ENCODE peak calls at places on chromosomes 4 and X, in five cellular contexts. O, L, G, H and A are unnamed samples.

GRCh38 chrX:16528620-16529019 is 121.3 kb upstream of the S100G start:
- DNase-seq in G (no peak), O (no peak), H (no peak), L (no peak), A (no peak)

GRCh38 chrX:75276666-75277065 is 2.8 kb downstream of the UPRT start:
- DNase-seq in L (no peak), O (no peak), G (no peak), H (no peak), A (no peak)

GRCh38 chrX:129665916-129666644 is 11.3 kb upstream of the APLN start:
- DNase-seq in G (no peak), L (peak; percentile 46), H (no peak), O (no peak), A (no peak)

GRCh38 chr4:80058740-80059139 is 14.3 kb downstream of the ANTXR2 start:
- DNase-seq in H (no peak), O (no peak), G (no peak), L (no peak), A (no peak)

GRCh38 chr4:55312491-55313101 is 33.4 kb upstream of the SRD5A3 start:
- DNase-seq in L (no peak), G (no peak), H (peak; percentile 54), O (no peak), A (no peak)

GRCh38 chr4:118915468-118915867 is 26.8 kb downstream of the SYNPO2 start:
- DNase-seq in L (no peak), G (no peak), H (no peak), O (no peak), A (no peak)

GRCh38 chr4:163332526-163333405 is at the start of gene NPY1R:
- DNase-seq in H (peak; percentile 88), O (no peak), L (peak; percentile 66), G (peak; percentile 48), A (no peak)

GRCh38 chr4:176001171-176002006 is 64.3 kb upstream of the WDR17 start:
- DNase-seq in G (no peak), H (peak; percentile 45), L (peak; percentile 31), O (no peak), A (no peak)

GRCh38 chr4:57110635-57111546 is 706 bp upstream of the IGFBP7 start:
- DNase-seq in G (peak; percentile 48), H (peak; percentile 29), O (no peak), L (peak; percentile 67), A (peak; percentile 42)

GRCh38 chr4:7842384-7843279 is 97.0 kb downstream of the AFAP1 start:
- DNase-seq in G (no peak), O (no peak), H (peak; percentile 65), L (peak; percentile 97), A (no peak)

GRCh38 chr4:147286846-147287587 is 193.9 kb upstream of the EDNRA start:
- DNase-seq in L (no peak), G (no peak), O (no peak), H (no peak), A (no peak)

GRCh38 chr4:47391256-47391655 is 72.2 kb downstream of the COMMD8 start:
- DNase-seq in G (no peak), L (no peak), O (no peak), H (no peak), A (no peak)
- TF ChIP-seq CTCF in G (no peak), L (no peak), O (no peak), H (no peak), A (no peak)

GRCh38 chrX:139543920-139544319 is 13.4 kb downstream of the F9 start:
- DNase-seq in L (no peak), O (no peak), G (no peak), H (no peak), A (no peak)
- TF ChIP-seq CTCF in L (no peak), O (no peak), G (no peak), H (no peak), A (no peak)

DNA sequence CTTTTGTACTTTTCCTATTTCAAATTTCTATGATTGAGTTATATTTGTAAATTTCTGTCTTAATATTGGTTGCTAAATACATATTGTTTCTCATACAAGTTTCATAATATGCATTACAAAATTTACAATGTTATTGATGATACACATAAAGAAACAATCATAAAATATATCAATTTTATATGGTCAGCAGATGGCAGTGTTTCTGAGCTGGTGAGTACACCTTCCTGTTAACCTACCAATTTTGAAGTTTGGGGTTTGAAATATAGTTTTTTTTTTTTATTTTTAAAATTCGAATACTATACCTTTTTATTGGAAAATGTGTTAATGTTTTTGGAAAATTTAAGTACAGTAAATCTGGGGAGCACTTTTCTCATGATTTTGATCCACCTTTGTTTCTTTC is 1953.1 kb upstream of the ADGRL3 start:
- DNase-seq in L (no peak), O (no peak), G (no peak), H (no peak), A (no peak)
- TF ChIP-seq CTCF in L (peak; percentile 23), O (no peak), G (peak; percentile 33), H (peak; percentile 60), A (no peak)

DNA sequence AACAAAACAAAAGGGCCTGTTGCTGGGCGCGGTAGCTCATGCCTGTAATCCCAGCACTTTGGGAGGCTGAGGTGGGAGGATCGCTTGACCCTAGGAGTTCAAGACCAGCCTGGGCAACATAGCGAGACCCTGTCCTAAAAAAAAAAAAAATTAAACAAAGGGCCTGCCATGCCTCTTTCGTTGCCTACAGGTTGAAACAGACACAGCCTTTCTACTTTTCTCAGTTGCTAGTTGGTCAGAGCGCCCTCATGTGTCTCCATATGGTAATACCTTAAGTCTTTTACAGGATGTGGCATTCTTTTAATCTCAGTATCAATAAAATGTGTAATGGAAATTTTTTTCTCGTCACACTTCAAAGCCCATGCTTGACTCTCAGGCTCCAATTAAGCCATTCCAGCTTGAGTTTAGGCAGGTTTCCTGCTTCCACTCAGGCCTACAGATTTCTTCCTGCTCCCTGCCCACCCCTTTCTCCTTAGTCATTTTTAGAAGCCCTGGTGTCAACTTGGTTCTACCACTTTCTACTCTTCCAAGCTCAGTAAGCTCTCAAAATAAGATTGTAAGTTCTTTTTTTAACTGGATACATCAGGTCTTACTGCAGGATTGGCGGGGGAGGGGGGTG is 4.6 kb upstream of the SOWAHD start:
- DNase-seq in L (peak; percentile 11), O (no peak), G (no peak), H (peak; percentile 34), A (no peak)
- TF ChIP-seq CTCF in L (peak; percentile 39), O (no peak), G (peak; percentile 45), H (peak; percentile 34), A (peak; percentile 47)

DNA sequence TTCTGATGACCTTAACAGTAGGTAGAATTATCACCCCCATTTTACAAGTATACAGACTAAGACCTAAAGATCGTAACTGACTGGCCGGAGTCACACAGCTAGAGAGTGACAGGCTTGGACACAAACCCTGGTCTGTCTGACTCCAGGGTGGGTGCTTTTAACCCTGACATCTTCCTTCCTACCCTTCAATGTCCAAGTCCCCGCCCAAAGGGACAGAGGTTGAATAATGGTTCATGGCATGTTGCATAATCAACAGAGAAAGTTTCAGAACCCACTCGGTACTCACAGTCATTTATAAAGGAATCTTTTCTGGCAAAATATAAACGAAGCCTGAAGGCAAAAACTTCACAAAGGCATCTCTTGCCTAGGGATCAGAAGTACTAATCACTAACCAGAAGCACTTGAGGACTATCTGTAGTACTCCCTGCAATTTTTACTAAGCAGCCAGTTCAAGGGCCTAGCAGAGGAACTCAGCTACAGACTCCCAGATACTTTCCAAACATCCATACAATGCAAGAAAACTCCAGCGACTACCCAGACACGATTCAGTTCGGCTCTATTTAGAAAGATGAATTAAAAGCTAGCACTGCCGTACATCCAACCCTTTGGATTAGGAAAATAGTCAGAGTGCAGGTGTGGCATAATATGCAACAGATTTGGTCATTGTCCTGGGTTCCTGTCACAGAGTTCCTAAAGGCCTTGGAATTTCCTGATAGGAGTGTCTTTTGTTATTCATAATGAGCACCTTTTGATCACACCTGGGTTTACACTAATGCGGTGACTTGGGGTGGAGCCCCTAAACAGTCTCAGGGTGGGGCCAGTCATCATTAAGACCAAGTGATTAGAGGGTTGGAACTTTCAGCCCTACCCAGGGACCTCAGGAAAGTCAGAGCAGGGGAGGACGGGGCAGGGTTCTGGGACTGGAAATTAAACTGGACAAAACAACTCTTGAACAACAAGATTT is 44.0 kb downstream of the RELL1 start:
- DNase-seq in G (no peak), L (no peak), H (no peak), O (no peak), A (no peak)
- TF ChIP-seq CTCF in G (no peak), L (no peak), H (no peak), O (no peak), A (no peak)

DNA sequence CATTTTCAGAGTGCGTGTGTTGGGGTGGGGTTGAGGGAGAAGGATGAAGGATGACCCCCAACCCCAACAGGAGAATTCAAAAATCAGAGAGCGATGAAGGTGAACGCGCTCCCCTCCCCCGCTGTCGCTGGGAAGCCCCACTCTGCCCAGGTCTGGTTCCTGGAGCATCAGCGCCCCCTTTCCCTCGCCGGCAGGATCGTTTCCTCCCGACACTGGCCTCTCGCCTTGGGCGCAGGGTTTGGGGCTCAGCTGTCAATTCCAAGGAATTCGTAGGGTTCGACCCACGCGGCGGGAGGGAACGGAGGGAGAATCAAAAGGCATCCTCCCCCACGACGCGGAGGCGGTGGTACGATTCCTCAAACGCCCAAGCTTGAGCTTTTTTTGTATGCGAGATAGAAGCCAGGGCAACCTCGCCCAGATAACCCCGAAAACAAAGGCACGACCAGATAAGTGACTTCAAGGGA is 997 bp upstream of the PDGFRA start:
- DNase-seq in O (peak; percentile 17), G (peak; percentile 80), H (peak; percentile 91), L (peak; percentile 55), A (no peak)
- TF ChIP-seq CTCF in O (no peak), G (peak; percentile 81), H (peak; percentile 88), L (peak; percentile 91), A (no peak)